ENCODE peak calls at places on chromosomes 16 and 17, in six cellular contexts. B is ascending aorta, X is esophagus squamous epithelium, T is fibroblast of lung, M is tibial artery, I is cardiac muscle cell. V is an unnamed sample.

GRCh38 chr16:53370827-53371226 is 63.4 kb upstream of the RBL2 start:
- DNase-seq in X (no peak), T (no peak), M (no peak), B (no peak), I (no peak), V (no peak)

GRCh38 chr17:77325826-77326581 is 185.2 kb downstream of the SEC14L1 start:
- DNase-seq in X (no peak), T (peak; percentile 24), I (no peak), B (peak; percentile 64), M (no peak), V (peak; percentile 35)

GRCh38 chr17:74763565-74764387 is 12.4 kb downstream of the NAT9 start:
- DNase-seq in I (no peak), M (no peak), B (no peak), T (no peak), X (no peak), V (no peak)

GRCh38 chr17:28746611-28747045 is 2.8 kb downstream of the TRAF4 start:
- DNase-seq in I (no peak), T (no peak), M (no peak), B (no peak), X (no peak), V (no peak)

GRCh38 chr17:54784305-54784704 is 116.3 kb upstream of the TOM1L1 start:
- DNase-seq in X (no peak), M (no peak), I (no peak), T (no peak), B (no peak), V (no peak)

GRCh38 chr17:41178341-41178740 is 320 bp upstream of the KRTAP4-2 start:
- DNase-seq in X (no peak), B (no peak), I (no peak), T (peak; percentile 44), M (no peak), V (no peak)

GRCh38 chr17:44745301-44745700 is 13.5 kb upstream of the ADAM11 start:
- DNase-seq in M (no peak), X (no peak), T (no peak), I (no peak), B (no peak), V (no peak)

GRCh38 chr17:73122953-73123605 is 30.6 kb upstream of the SLC39A11 start:
- DNase-seq in T (no peak), B (no peak), X (no peak), I (no peak), M (no peak), V (no peak)

GRCh38 chr17:996554-997344 is at the start of gene TIMM22:
- DNase-seq in B (peak; percentile 95), M (peak; percentile 89), X (peak; percentile 67), I (peak; percentile 99), T (peak; percentile 98), V (peak; percentile 91)

GRCh38 chr16:11410382-11411058 is 65.3 kb downstream of the RMI2 start:
- DNase-seq in I (no peak), T (no peak), X (no peak), M (peak; percentile 44), B (peak; percentile 88), V (no peak)

GRCh38 chr16:74575805-74576643 is 30.9 kb downstream of the GLG1 start:
- DNase-seq in T (no peak), I (no peak), B (no peak), M (no peak), X (no peak), V (no peak)

GRCh38 chr17:49390548-49391324 is 23.9 kb downstream of the PHB1 start:
- DNase-seq in T (no peak), I (no peak), B (no peak), X (no peak), M (peak; percentile 28), V (no peak)

GRCh38 chr17:910503-911194 is 68.9 kb downstream of the NXN start:
- DNase-seq in I (no peak), M (no peak), X (no peak), T (no peak), B (no peak), V (no peak)

GRCh38 chr17:77892031-77892430 is 66.5 kb upstream of the TNRC6C start:
- DNase-seq in X (no peak), I (no peak), B (no peak), M (no peak), T (no peak), V (no peak)

GRCh38 chr17:48790607-48791127 is 26.4 kb downstream of the TTLL6 start:
- DNase-seq in B (no peak), I (no peak), M (no peak), T (no peak), X (no peak), V (no peak)

GRCh38 chr17:30380106-30380420 is 1.3 kb downstream of the CPD start:
- DNase-seq in B (no peak), X (no peak), M (no peak), T (peak; percentile 35), I (no peak), V (no peak)

GRCh38 chr17:3771140-3771539 is 29.8 kb downstream of the ITGAE start:
- DNase-seq in B (no peak), M (no peak), T (peak; percentile 27), X (no peak), I (no peak), V (no peak)

GRCh38 chr17:50902768-50903353 is 36.7 kb upstream of the TOB1 start:
- DNase-seq in B (no peak), I (no peak), M (no peak), X (no peak), T (no peak), V (no peak)

GRCh38 chr17:50905460-50905803 is 39.3 kb upstream of the TOB1 start:
- DNase-seq in X (no peak), I (no peak), B (no peak), T (no peak), M (no peak), V (no peak)

GRCh38 chr17:50906443-50906842 is 40.3 kb upstream of the TOB1 start:
- DNase-seq in X (no peak), B (no peak), T (no peak), M (no peak), I (no peak), V (no peak)

GRCh38 chr17:50904522-50905459 is 38.6 kb upstream of the TOB1 start:
- DNase-seq in B (peak; percentile 82), M (peak; percentile 61), T (peak; percentile 45), X (no peak), I (peak; percentile 57), V (no peak)

GRCh38 chr17:50903604-50904521 is 37.7 kb upstream of the TOB1 start:
- DNase-seq in I (peak; percentile 15), X (no peak), T (peak; percentile 62), B (no peak), M (no peak), V (no peak)
- H3K4me1 ChIP-seq in I (peaks cover 47% of the 10 kb centered on the region), X (peaks cover 74% of the 10 kb centered on the region), T (peaks cover 12% of the 10 kb centered on the region), B (peaks cover 13% of the 10 kb centered on the region), M (peaks cover 41% of the 10 kb centered on the region), V (peaks cover 38% of the 10 kb centered on the region)

GRCh38 chr16:1208239-1208830 is 16.7 kb downstream of the TPSG1 start:
- DNase-seq in B (no peak), T (no peak), M (no peak), I (no peak), X (no peak), V (no peak)
- H3K27me3 ChIP-seq in B (no peaks in the 10 kb centered on the region), T (no peaks in the 10 kb centered on the region), M (no peaks in the 10 kb centered on the region), I (no peaks in the 10 kb centered on the region), X (peaks cover 14% of the 10 kb centered on the region), V (no peaks in the 10 kb centered on the region)

GRCh38 chr17:17738901-17739300 is 57.6 kb downstream of the RAI1 start:
- DNase-seq in B (no peak), X (no peak), M (no peak), T (peak; percentile 36), I (no peak), V (no peak)
- H3K4me3 ChIP-seq in B (no peak overlapping the region), X (no peak overlapping the region), M (no peak overlapping the region), T (no peak overlapping the region), I (no peak overlapping the region), V (no peak overlapping the region)

DNA sequence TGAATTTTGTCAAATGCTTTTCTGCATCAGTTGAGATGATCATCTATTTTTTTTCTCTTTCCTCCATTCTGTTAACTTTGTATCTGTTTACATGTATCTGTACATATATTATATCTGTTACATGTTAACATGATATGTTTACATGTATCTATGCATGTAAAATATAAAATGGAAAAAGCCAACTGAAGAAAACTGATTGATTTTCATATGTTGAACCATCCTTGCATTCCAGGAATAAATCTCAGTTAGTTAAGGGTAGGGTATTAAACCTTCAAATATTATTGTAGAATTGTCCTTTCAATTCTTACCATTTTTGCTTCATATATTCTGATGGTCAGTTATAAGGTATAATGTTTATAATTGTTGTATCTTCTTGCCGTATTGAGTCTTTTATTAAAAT is 336.1 kb downstream of the ZFHX3 start:
- DNase-seq in I (no peak), X (no peak), T (no peak), M (no peak), B (no peak), V (no peak)
- H3K4me1 ChIP-seq in I (no peaks in the 10 kb centered on the region), X (no peaks in the 10 kb centered on the region), T (no peaks in the 10 kb centered on the region), M (no peaks in the 10 kb centered on the region), B (no peaks in the 10 kb centered on the region), V (no peaks in the 10 kb centered on the region)

GRCh38 chr17:72104863-72105234 is 16.0 kb upstream of the SOX9 start:
- DNase-seq in T (peak; percentile 49), I (peak; percentile 37), X (no peak), M (no peak), B (no peak), V (no peak)
- H3K27me3 ChIP-seq in T (no peaks in the 10 kb centered on the region), I (no peaks in the 10 kb centered on the region), X (peaks cover 35% of the 10 kb centered on the region), M (no peaks in the 10 kb centered on the region), B (no peaks in the 10 kb centered on the region), V (no peaks in the 10 kb centered on the region)

GRCh38 chr17:47427985-47428384 is 102.9 kb upstream of the NPEPPS start:
- DNase-seq in T (no peak), B (no peak), X (no peak), M (no peak), I (no peak), V (no peak)

DNA sequence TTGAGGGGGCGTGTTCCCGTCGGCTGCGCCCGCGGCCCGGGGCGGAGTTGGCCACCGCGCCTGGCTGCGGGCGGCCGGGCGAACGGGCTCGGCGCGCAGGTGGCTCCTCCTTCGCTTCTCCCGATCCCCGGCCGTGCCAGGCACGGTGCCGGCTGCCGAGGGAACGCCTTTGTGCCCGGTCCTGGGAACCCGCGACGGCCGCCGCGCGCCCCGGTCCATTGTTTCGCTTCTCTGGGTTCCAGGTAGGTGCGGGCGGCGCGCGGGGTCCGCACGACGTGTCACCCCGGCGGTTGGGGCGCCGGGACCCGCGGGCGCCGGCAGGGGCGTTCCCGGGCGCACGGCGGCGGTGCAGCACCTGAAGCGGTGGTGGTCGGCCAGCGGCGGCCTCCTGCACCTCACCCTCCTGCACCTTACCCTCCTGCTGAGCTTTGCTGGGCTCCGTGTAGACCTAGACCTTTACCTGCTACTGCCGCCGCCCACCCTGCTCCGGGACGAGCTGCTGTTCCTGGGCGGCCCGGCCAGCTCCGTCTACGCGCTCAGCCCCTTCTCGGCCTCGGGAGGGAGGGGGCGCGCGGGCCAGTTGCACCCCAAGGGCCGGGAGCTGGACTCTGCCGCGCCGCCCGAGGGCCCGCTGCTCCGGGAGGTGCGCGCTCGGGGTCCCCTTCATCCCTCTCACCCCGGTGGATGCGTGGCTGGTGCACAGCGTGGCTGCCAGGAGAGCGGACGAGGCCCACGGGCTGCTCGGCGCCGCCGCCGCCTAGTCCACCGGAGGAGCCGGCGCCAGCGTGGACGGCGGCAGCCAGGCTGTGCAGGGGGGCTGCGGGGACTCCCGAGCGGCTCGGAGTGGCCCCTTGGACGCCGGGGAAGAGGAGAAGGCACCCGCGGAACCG is 99.9 kb downstream of the EFCAB13 start:
- DNase-seq in T (peak; percentile 17), I (peak; percentile 13), M (no peak), X (no peak), B (no peak), V (peak; percentile 2)
- H3K4me3 ChIP-seq in T (peak overlapping the region; percentile 28), I (peak overlapping the region; percentile 46), M (peak overlapping the region; percentile 46), X (peak overlapping the region; percentile 44), B (peak overlapping the region; percentile 68), V (no peak overlapping the region)

GRCh38 chr16:66386629-66387622 is 20.4 kb downstream of the CDH5 start:
- DNase-seq in M (peak; percentile 18), I (no peak), X (no peak), B (peak; percentile 56), T (no peak), V (no peak)
- H3K4me1 ChIP-seq in M (no peaks in the 10 kb centered on the region), I (peaks cover 9% of the 10 kb centered on the region), X (peaks cover 14% of the 10 kb centered on the region), B (no peaks in the 10 kb centered on the region), T (no peaks in the 10 kb centered on the region), V (no peaks in the 10 kb centered on the region)

V was measured in naive thymus-derived CD4-positive, alpha-beta T cell.